ENCODE peak calls at places on chromosomes 6 and 20, in six cellular contexts. F is HepG2, N is GM12878, P is K562, G is H1, J is HL-60. B is an unnamed sample.
A peak's percentile ranks its signal among the peaks of the same experiment; 100 is the strongest.

GRCh38 chr20:31587545-31588389 is 17.3 kb upstream of the ID1 start:
- DNase-seq in J (no peak), G (no peak), F (no peak), N (no peak), P (peak; percentile 64), B (peak; percentile 77)

GRCh38 chr6:135280375-135281136 is 99.4 kb downstream of the MYB start:
- DNase-seq in J (peak; percentile 90), P (no peak), F (no peak), G (peak; percentile 11), N (no peak), B (peak; percentile 27)

GRCh38 chr6:121652726-121653623 is 217.5 kb downstream of the GJA1 start:
- DNase-seq in G (no peak), J (no peak), P (no peak), F (no peak), N (no peak), B (peak; percentile 10)

GRCh38 chr6:43264599-43264998 is 21.3 kb downstream of the TTBK1 start:
- DNase-seq in N (no peak), F (no peak), P (no peak), J (no peak), G (no peak), B (no peak)

GRCh38 chr6:128074561-128074960 is 173.7 kb upstream of the THEMIS start:
- DNase-seq in N (no peak), J (no peak), F (no peak), G (no peak), P (no peak), B (no peak)

GRCh38 chr6:45432944-45433343 is 55.2 kb upstream of the SUPT3H start:
- DNase-seq in P (peak; percentile 25), J (no peak), N (no peak), G (no peak), F (no peak), B (no peak)

GRCh38 chr6:35808688-35809087 is 3.5 kb downstream of the LHFPL5 start:
- DNase-seq in P (no peak), G (no peak), N (no peak), J (no peak), F (no peak), B (no peak)

GRCh38 chr6:138692978-138693909 is 80.3 kb upstream of the CCDC28A start:
- DNase-seq in J (peak; percentile 62), G (peak; percentile 81), P (peak; percentile 64), N (no peak), F (peak; percentile 54), B (peak; percentile 59)

GRCh38 chr6:159125977-159126376 is 43.2 kb upstream of the FNDC1 start:
- DNase-seq in P (no peak), F (no peak), J (no peak), N (no peak), G (no peak), B (peak; percentile 30)

GRCh38 chr6:108726726-108727339 is 121.4 kb upstream of the ARMC2 start:
- DNase-seq in J (no peak), G (no peak), N (no peak), P (no peak), F (no peak), B (no peak)

GRCh38 chr6:14108571-14109410 is 8.8 kb upstream of the CD83 start:
- DNase-seq in P (peak; percentile 64), N (peak; percentile 97), F (no peak), G (no peak), J (peak; percentile 91), B (no peak)

GRCh38 chr6:48144024-48144423 is 33.0 kb upstream of the PTCHD4 start:
- DNase-seq in P (no peak), F (no peak), N (no peak), J (no peak), G (no peak), B (no peak)

GRCh38 chr6:72622094-72622540 is 253 bp downstream of the KCNQ5 start:
- DNase-seq in G (peak; percentile 78), J (peak; percentile 70), P (peak; percentile 51), N (no peak), F (no peak), B (peak; percentile 84)

GRCh38 chr6:132218063-132218696 is 183.1 kb downstream of the MOXD1 start:
- DNase-seq in G (no peak), F (peak; percentile 25), N (no peak), P (no peak), J (no peak), B (peak; percentile 13)

GRCh38 chr6:151430886-151431285 is 21.0 kb downstream of the RMND1 start:
- DNase-seq in G (peak; percentile 23), P (no peak), F (peak; percentile 47), N (no peak), J (no peak), B (no peak)

GRCh38 chr6:128836761-128837160 is 46.2 kb upstream of the LAMA2 start:
- DNase-seq in P (no peak), J (no peak), N (no peak), F (no peak), G (no peak), B (no peak)

GRCh38 chr20:13922241-13922640 is 68.2 kb downstream of the SEL1L2 start:
- DNase-seq in J (no peak), G (no peak), N (no peak), P (no peak), F (no peak), B (no peak)

GRCh38 chr6:118744261-118744941 is 93.0 kb upstream of the CEP85L start:
- DNase-seq in F (no peak), G (no peak), P (no peak), N (no peak), J (no peak), B (no peak)

GRCh38 chr20:45459606-45460005 is 9.9 kb upstream of the WFDC2 start:
- DNase-seq in N (no peak), P (peak; percentile 48), F (no peak), G (no peak), J (no peak), B (peak; percentile 30)

GRCh38 chr6:56291278-56291917 is 44.0 kb upstream of the COL21A1 start:
- DNase-seq in J (no peak), G (no peak), P (no peak), N (no peak), F (no peak), B (no peak)

GRCh38 chr20:57405236-57406016 is 14.2 kb downstream of the RBM38 start:
- DNase-seq in G (no peak), F (no peak), J (no peak), P (no peak), N (no peak), B (no peak)

GRCh38 chr6:21371676-21372161 is 221.8 kb upstream of the SOX4 start:
- DNase-seq in N (no peak), F (peak; percentile 54), P (no peak), J (no peak), G (no peak), B (no peak)

GRCh38 chr6:139981810-139982550 is 607.5 kb upstream of the CITED2 start:
- DNase-seq in P (no peak), F (no peak), J (no peak), N (no peak), G (no peak), B (no peak)

GRCh38 chr6:15544321-15544900 is 118.4 kb downstream of the DTNBP1 start:
- DNase-seq in F (no peak), P (no peak), J (no peak), N (no peak), G (peak; percentile 11), B (no peak)

DNA sequence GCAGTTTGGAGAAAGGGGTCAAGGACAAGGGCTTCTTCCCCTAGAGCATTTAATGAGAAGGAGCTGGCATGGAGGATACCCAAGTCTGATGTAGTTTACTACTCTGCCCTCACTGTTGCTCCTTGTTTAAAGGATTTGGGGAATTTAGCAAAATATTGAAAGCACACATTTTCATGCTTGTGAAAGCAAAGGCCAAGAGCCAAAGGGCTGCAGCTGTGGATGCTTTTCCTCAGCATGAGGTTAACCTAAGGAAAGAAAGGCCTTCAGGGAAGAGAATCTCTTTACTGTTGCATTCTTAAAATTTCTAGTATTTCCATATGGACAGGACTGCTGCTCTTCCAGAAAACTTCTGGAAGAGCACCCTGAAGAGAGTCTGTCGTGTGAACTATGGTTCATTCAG is 45.9 kb upstream of the SASH1 start:
- DNase-seq in P (no peak), G (no peak), N (no peak), J (no peak), F (no peak), B (no peak)
- TF ChIP-seq GABPA in P (no peak), G (no peak), N (no peak), J (no peak), F (no peak), B (no peak)

DNA sequence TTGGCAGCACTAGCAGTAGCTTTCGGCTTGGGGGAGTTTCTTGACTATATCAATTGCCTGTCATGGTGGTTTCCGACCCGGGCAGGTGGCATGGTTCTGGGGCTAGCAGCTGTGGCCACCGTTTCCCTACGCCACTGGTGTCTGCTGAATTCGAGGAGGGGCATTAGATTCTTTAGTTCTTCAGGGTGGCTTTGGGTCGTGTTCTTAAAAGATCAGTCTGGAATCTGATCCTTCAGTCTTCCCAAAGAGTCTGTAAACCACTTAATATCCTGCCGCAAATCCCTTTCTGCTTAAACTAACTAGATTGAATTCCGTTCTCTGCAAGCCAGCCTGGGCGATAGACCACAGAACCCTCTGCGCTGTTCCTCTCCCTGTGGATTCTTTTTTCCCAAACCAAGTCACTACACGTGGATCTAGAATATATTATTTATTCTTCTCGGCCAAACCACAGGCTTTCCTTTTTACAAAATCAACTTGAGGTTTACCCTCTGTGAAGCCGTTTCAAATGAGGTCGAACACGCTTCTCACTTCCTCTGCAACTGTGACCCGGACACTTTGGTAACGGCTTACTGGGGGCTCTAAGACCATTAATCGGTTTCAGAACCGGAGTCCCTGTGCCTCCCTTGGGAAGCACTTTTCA is 55.4 kb upstream of the FOXC1 start:
- DNase-seq in F (no peak), G (no peak), P (no peak), N (peak; percentile 57), J (no peak), B (no peak)
- TF ChIP-seq GABPA in F (no peak), G (no peak), P (no peak), N (no peak), J (no peak), B (no peak)

DNA sequence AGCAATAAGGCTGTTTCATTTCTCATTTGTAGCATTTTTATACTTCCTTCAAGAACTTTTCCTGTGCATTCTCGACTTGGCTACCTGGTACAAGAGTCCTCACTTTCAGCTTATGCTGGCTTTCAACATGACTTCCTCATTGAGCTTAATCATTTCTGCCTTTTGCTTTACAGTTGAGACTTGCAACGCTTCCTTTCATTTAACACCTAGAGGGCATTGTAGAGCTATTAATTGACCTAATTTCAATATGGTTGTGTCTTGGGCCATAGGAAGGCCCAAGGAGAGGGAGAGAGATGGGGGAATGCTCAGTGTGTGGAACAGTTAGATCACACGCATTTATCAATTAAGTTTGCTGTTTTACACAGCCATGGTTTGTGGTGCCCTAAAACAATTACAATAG is 37.2 kb downstream of the SLC22A2 start:
- DNase-seq in G (no peak), F (peak; percentile 13), N (peak; percentile 12), P (no peak), J (peak; percentile 2), B (no peak)
- TF ChIP-seq GABPA in G (no peak), F (no peak), N (no peak), P (no peak), J (no peak), B (no peak)

GRCh38 chr6:154350293-154350692 is 6.3 kb downstream of the IPCEF1 start:
- DNase-seq in P (no peak), N (no peak), J (no peak), G (no peak), F (no peak), B (no peak)

GRCh38 chr6:154347981-154348380 is 8.6 kb downstream of the IPCEF1 start:
- DNase-seq in J (no peak), P (no peak), N (no peak), G (no peak), F (no peak), B (no peak)

GRCh38 chr6:154343473-154344308 is 12.9 kb downstream of the IPCEF1 start:
- DNase-seq in P (peak; percentile 23), J (no peak), N (no peak), F (no peak), G (peak; percentile 54), B (no peak)

GRCh38 chr6:154341876-154342275 is 14.7 kb downstream of the IPCEF1 start:
- DNase-seq in G (no peak), J (no peak), P (no peak), F (no peak), N (no peak), B (no peak)

GRCh38 chr6:154345811-154346210 is 10.8 kb downstream of the IPCEF1 start:
- DNase-seq in G (no peak), J (peak; percentile 51), N (no peak), P (no peak), F (no peak), B (no peak)
- TF ChIP-seq GABPA in G (no peak), J (no peak), N (no peak), P (no peak), F (no peak), B (no peak)

B was measured in SK-N-SH.